ENCODE peak calls at places on chromosome 19, in seven cellular contexts. One of them, this sample, is unnamed.

GRCh38 chr19:4474504-4475136 is 2.5 kb downstream of the HDGFL2 start:
- DNase-seq in cardiac fibroblast: peak
- DNase-seq in HL-60: no peak
- DNase-seq in thoracic aorta: no peak
- DNase-seq in neural progenitor cell: peak
- DNase-seq in heart left ventricle: no peak
- DNase-seq in breast epithelium: no peak
- DNase-seq in this sample: peak

GRCh38 chr19:6801397-6802086 is 29.0 kb downstream of the VAV1 start:
- DNase-seq in cardiac fibroblast: peak
- DNase-seq in breast epithelium: no peak
- DNase-seq in neural progenitor cell: no peak
- DNase-seq in heart left ventricle: peak
- DNase-seq in thoracic aorta: no peak
- DNase-seq in HL-60: peak
- DNase-seq in this sample: no peak

GRCh38 chr19:45860359-45861259 is 2.3 kb downstream of the SYMPK start:
- DNase-seq in neural progenitor cell: no peak
- DNase-seq in breast epithelium: no peak
- DNase-seq in cardiac fibroblast: no peak
- DNase-seq in thoracic aorta: no peak
- DNase-seq in HL-60: no peak
- DNase-seq in heart left ventricle: no peak
- DNase-seq in this sample: no peak

GRCh38 chr19:34316741-34317241 is 48.2 kb upstream of the GPI start:
- DNase-seq in thoracic aorta: no peak
- DNase-seq in neural progenitor cell: no peak
- DNase-seq in heart left ventricle: no peak
- DNase-seq in breast epithelium: no peak
- DNase-seq in HL-60: no peak
- DNase-seq in cardiac fibroblast: peak
- DNase-seq in this sample: peak

GRCh38 chr19:56613639-56614038 is 18.5 kb downstream of the ZNF71 start:
- DNase-seq in breast epithelium: no peak
- DNase-seq in cardiac fibroblast: no peak
- DNase-seq in neural progenitor cell: no peak
- DNase-seq in heart left ventricle: no peak
- DNase-seq in thoracic aorta: no peak
- DNase-seq in HL-60: no peak
- DNase-seq in this sample: no peak

GRCh38 chr19:8988204-8988603 is 22.0 kb downstream of the MUC16 start:
- DNase-seq in cardiac fibroblast: no peak
- DNase-seq in heart left ventricle: no peak
- DNase-seq in breast epithelium: no peak
- DNase-seq in thoracic aorta: no peak
- DNase-seq in neural progenitor cell: peak
- DNase-seq in HL-60: no peak
- DNase-seq in this sample: no peak

GRCh38 chr19:47004012-47004465 is 15.6 kb upstream of the NPAS1 start:
- DNase-seq in HL-60: no peak
- DNase-seq in cardiac fibroblast: no peak
- DNase-seq in heart left ventricle: no peak
- DNase-seq in breast epithelium: no peak
- DNase-seq in thoracic aorta: no peak
- DNase-seq in neural progenitor cell: no peak
- DNase-seq in this sample: no peak

GRCh38 chr19:46926201-46927071 is 65.6 kb downstream of the ARHGAP35 start:
- DNase-seq in heart left ventricle: no peak
- DNase-seq in HL-60: no peak
- DNase-seq in neural progenitor cell: no peak
- DNase-seq in cardiac fibroblast: no peak
- DNase-seq in breast epithelium: no peak
- DNase-seq in thoracic aorta: no peak
- DNase-seq in this sample: no peak

GRCh38 chr19:2578391-2578826 is 102.5 kb downstream of the GADD45B start:
- DNase-seq in neural progenitor cell: peak
- DNase-seq in breast epithelium: peak
- DNase-seq in HL-60: no peak
- DNase-seq in heart left ventricle: peak
- DNase-seq in thoracic aorta: no peak
- DNase-seq in cardiac fibroblast: peak
- DNase-seq in this sample: peak

GRCh38 chr19:771332-771785 is 20.4 kb downstream of the MISP start:
- DNase-seq in thoracic aorta: no peak
- DNase-seq in breast epithelium: no peak
- DNase-seq in cardiac fibroblast: peak
- DNase-seq in HL-60: peak
- DNase-seq in heart left ventricle: no peak
- DNase-seq in neural progenitor cell: peak
- DNase-seq in this sample: peak

GRCh38 chr19:5491565-5491964 is 36.3 kb downstream of the ZNRF4 start:
- DNase-seq in breast epithelium: no peak
- DNase-seq in cardiac fibroblast: no peak
- DNase-seq in neural progenitor cell: no peak
- DNase-seq in heart left ventricle: no peak
- DNase-seq in HL-60: no peak
- DNase-seq in thoracic aorta: no peak
- DNase-seq in this sample: no peak

GRCh38 chr19:12913871-12914690 is 5.0 kb downstream of the SYCE2 start:
- DNase-seq in cardiac fibroblast: peak
- DNase-seq in HL-60: peak
- DNase-seq in breast epithelium: no peak
- DNase-seq in heart left ventricle: no peak
- DNase-seq in thoracic aorta: no peak
- DNase-seq in neural progenitor cell: peak
- DNase-seq in this sample: no peak

GRCh38 chr19:15701757-15702589 is 25.9 kb upstream of the OR10H2 start:
- DNase-seq in HL-60: no peak
- DNase-seq in thoracic aorta: no peak
- DNase-seq in breast epithelium: no peak
- DNase-seq in cardiac fibroblast: no peak
- DNase-seq in neural progenitor cell: no peak
- DNase-seq in heart left ventricle: no peak
- DNase-seq in this sample: no peak

GRCh38 chr19:4224470-4224869 is 4.9 kb upstream of the EBI3 start:
- DNase-seq in cardiac fibroblast: no peak
- DNase-seq in breast epithelium: no peak
- DNase-seq in HL-60: no peak
- DNase-seq in heart left ventricle: no peak
- DNase-seq in thoracic aorta: no peak
- DNase-seq in neural progenitor cell: no peak
- DNase-seq in this sample: no peak

GRCh38 chr19:6061420-6062130 is 48.7 kb downstream of the RFX2 start:
- DNase-seq in HL-60: no peak
- DNase-seq in thoracic aorta: no peak
- DNase-seq in cardiac fibroblast: no peak
- DNase-seq in neural progenitor cell: no peak
- DNase-seq in heart left ventricle: no peak
- DNase-seq in breast epithelium: peak
- DNase-seq in this sample: no peak

GRCh38 chr19:46191356-46191755 is 38.2 kb upstream of the IGFL1 start:
- DNase-seq in heart left ventricle: no peak
- DNase-seq in HL-60: no peak
- DNase-seq in breast epithelium: no peak
- DNase-seq in neural progenitor cell: no peak
- DNase-seq in cardiac fibroblast: no peak
- DNase-seq in thoracic aorta: no peak
- DNase-seq in this sample: no peak

GRCh38 chr19:14003279-14004051 is 2.7 kb downstream of the RFX1 start:
- DNase-seq in neural progenitor cell: no peak
- DNase-seq in breast epithelium: no peak
- DNase-seq in HL-60: no peak
- DNase-seq in heart left ventricle: peak
- DNase-seq in thoracic aorta: no peak
- DNase-seq in cardiac fibroblast: no peak
- DNase-seq in this sample: no peak

GRCh38 chr19:12628040-12629022 is 17.6 kb downstream of the ZNF791 start:
- DNase-seq in breast epithelium: no peak
- DNase-seq in heart left ventricle: no peak
- DNase-seq in HL-60: no peak
- DNase-seq in cardiac fibroblast: peak
- DNase-seq in thoracic aorta: no peak
- DNase-seq in neural progenitor cell: no peak
- DNase-seq in this sample: peak

GRCh38 chr19:58328999-58329398 is 2.2 kb downstream of the ZSCAN22 start:
- DNase-seq in cardiac fibroblast: no peak
- DNase-seq in thoracic aorta: no peak
- DNase-seq in heart left ventricle: no peak
- DNase-seq in breast epithelium: no peak
- DNase-seq in neural progenitor cell: peak
- DNase-seq in HL-60: peak
- DNase-seq in this sample: no peak

GRCh38 chr19:3338541-3339181 is 27.7 kb upstream of the NFIC start:
- DNase-seq in breast epithelium: peak
- DNase-seq in neural progenitor cell: no peak
- DNase-seq in HL-60: peak
- DNase-seq in heart left ventricle: no peak
- DNase-seq in cardiac fibroblast: no peak
- DNase-seq in thoracic aorta: no peak
- DNase-seq in this sample: no peak

GRCh38 chr19:49114630-49115363 is 627 bp downstream of the LIN7B start:
- DNase-seq in thoracic aorta: no peak
- DNase-seq in cardiac fibroblast: peak
- DNase-seq in breast epithelium: no peak
- DNase-seq in HL-60: peak
- DNase-seq in neural progenitor cell: peak
- DNase-seq in heart left ventricle: peak
- DNase-seq in this sample: peak

GRCh38 chr19:49110567-49110966 is 3.6 kb upstream of the LIN7B start:
- DNase-seq in thoracic aorta: no peak
- DNase-seq in neural progenitor cell: no peak
- DNase-seq in heart left ventricle: no peak
- DNase-seq in HL-60: no peak
- DNase-seq in breast epithelium: no peak
- DNase-seq in cardiac fibroblast: peak
- DNase-seq in this sample: peak

GRCh38 chr19:49116544-49116943 is 2.4 kb downstream of the LIN7B start:
- DNase-seq in thoracic aorta: no peak
- DNase-seq in breast epithelium: no peak
- DNase-seq in cardiac fibroblast: no peak
- DNase-seq in HL-60: peak
- DNase-seq in neural progenitor cell: no peak
- DNase-seq in heart left ventricle: peak
- DNase-seq in this sample: no peak

GRCh38 chr19:49111218-49111998 is 2.8 kb upstream of the LIN7B start:
- DNase-seq in neural progenitor cell: no peak
- DNase-seq in cardiac fibroblast: no peak
- DNase-seq in HL-60: no peak
- DNase-seq in breast epithelium: no peak
- DNase-seq in heart left ventricle: no peak
- DNase-seq in thoracic aorta: no peak
- DNase-seq in this sample: no peak

GRCh38 chr19:49113762-49114629 is at the start of gene LIN7B:
- DNase-seq in HL-60: peak
- DNase-seq in neural progenitor cell: peak
- DNase-seq in heart left ventricle: peak
- DNase-seq in breast epithelium: no peak
- DNase-seq in cardiac fibroblast: peak
- DNase-seq in thoracic aorta: no peak
- DNase-seq in this sample: peak
- TF ChIP-seq CTCF in HL-60: peak
- TF ChIP-seq CTCF in neural progenitor cell: peak
- TF ChIP-seq CTCF in heart left ventricle: peak
- TF ChIP-seq CTCF in breast epithelium: no peak
- TF ChIP-seq CTCF in cardiac fibroblast: no peak
- TF ChIP-seq CTCF in thoracic aorta: peak
- TF ChIP-seq CTCF in this sample: peak

GRCh38 chr19:37563518-37563917 is 31.1 kb downstream of the ZNF571 start:
- DNase-seq in HL-60: no peak
- DNase-seq in neural progenitor cell: no peak
- DNase-seq in heart left ventricle: no peak
- DNase-seq in breast epithelium: no peak
- DNase-seq in cardiac fibroblast: no peak
- DNase-seq in thoracic aorta: no peak
- DNase-seq in this sample: no peak

GRCh38 chr19:37564624-37565369 is 29.8 kb downstream of the ZNF571 start:
- DNase-seq in cardiac fibroblast: peak
- DNase-seq in heart left ventricle: no peak
- DNase-seq in neural progenitor cell: no peak
- DNase-seq in breast epithelium: no peak
- DNase-seq in HL-60: no peak
- DNase-seq in thoracic aorta: no peak
- DNase-seq in this sample: no peak

GRCh38 chr19:37565370-37565669 is 29.3 kb downstream of the ZNF571 start:
- DNase-seq in HL-60: no peak
- DNase-seq in thoracic aorta: no peak
- DNase-seq in breast epithelium: no peak
- DNase-seq in cardiac fibroblast: no peak
- DNase-seq in neural progenitor cell: no peak
- DNase-seq in heart left ventricle: no peak
- DNase-seq in this sample: no peak
- TF ChIP-seq CTCF in HL-60: no peak
- TF ChIP-seq CTCF in thoracic aorta: no peak
- TF ChIP-seq CTCF in breast epithelium: no peak
- TF ChIP-seq CTCF in cardiac fibroblast: no peak
- TF ChIP-seq CTCF in neural progenitor cell: no peak
- TF ChIP-seq CTCF in heart left ventricle: no peak
- TF ChIP-seq CTCF in this sample: no peak

GRCh38 chr19:18589380-18590272 is 1.0 kb downstream of the REX1BD start:
- DNase-seq in cardiac fibroblast: peak
- DNase-seq in neural progenitor cell: peak
- DNase-seq in breast epithelium: peak
- DNase-seq in thoracic aorta: no peak
- DNase-seq in heart left ventricle: peak
- DNase-seq in HL-60: peak
- DNase-seq in this sample: peak
- TF ChIP-seq CTCF in cardiac fibroblast: no peak
- TF ChIP-seq CTCF in neural progenitor cell: peak
- TF ChIP-seq CTCF in breast epithelium: no peak
- TF ChIP-seq CTCF in thoracic aorta: peak
- TF ChIP-seq CTCF in heart left ventricle: no peak
- TF ChIP-seq CTCF in HL-60: no peak
- TF ChIP-seq CTCF in this sample: no peak

DNA sequence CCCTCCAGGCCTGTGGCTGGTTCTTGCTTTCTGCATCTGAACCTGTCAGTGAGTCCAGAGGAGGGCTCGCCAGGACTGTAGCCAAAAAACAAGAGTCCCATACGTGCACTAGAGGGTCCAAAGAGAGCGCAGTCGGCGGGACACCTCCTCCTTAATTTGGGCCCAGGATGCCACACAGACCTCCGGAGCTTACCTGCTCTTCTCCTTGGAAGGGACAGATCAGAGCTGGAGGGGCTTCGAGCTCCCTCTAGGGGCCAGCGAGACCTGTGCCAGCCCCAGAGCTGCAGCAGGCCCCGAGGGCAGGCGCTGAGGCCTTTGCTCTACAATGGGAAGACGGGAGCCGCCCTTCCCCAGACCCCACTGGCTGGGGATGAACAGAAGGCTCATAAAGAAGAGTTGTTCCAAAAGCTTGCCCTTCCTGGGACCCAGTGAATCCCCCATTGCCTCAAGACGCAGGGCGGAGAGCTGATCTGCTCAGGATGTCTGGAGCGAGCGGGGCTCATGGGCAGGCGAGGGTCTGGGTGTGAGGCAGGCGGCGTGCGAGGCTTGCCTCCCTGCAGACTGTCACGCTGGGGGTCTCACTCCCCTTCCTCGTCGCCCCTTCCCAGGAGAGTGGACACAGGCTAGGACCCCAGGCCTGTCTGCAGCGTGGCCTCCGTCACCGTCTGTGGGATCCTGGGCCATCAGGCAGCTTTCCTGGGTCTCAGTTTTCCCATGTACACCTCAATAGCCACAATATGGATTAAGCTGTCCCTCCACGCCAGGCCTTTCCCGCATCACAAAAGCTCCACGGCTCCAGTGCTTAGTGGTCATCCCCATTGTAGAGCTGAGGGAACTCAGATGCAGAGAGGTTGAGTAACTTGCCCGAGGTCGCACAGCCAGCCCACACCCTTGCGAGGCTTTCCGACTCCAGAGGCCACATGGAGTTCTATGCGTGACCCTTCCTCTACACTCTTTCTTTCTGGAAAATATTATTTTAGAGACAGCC is 46.9 kb upstream of the VSTM2B start:
- DNase-seq in neural progenitor cell: peak
- DNase-seq in breast epithelium: no peak
- DNase-seq in cardiac fibroblast: no peak
- DNase-seq in heart left ventricle: no peak
- DNase-seq in thoracic aorta: no peak
- DNase-seq in HL-60: no peak
- DNase-seq in this sample: no peak
- TF ChIP-seq CTCF in neural progenitor cell: peak
- TF ChIP-seq CTCF in breast epithelium: no peak
- TF ChIP-seq CTCF in cardiac fibroblast: no peak
- TF ChIP-seq CTCF in heart left ventricle: no peak
- TF ChIP-seq CTCF in thoracic aorta: no peak
- TF ChIP-seq CTCF in HL-60: no peak
- TF ChIP-seq CTCF in this sample: peak